ENCODE peak calls at places on chromosomes 16 and 17, in eight cellular contexts. T, E, G, A, P, C, D and Y are unnamed samples.

GRCh38 chr17:71127416-71127815 is 958.1 kb downstream of the KCNJ2 start:
- DNase-seq in T (no peak), E (no peak), G (no peak), A (no peak), P (no peak), C (no peak), D (no peak), Y (no peak)

GRCh38 chr16:65121870-65122723 is at the start of gene CDH11:
- DNase-seq in T (no peak), E (no peak), G (no peak), A (peak; percentile 92), P (peak; percentile 82), C (peak; percentile 93), D (no peak), Y (peak; percentile 91)

GRCh38 chr17:7989781-7990655 is 12.4 kb upstream of the GUCY2D start:
- DNase-seq in T (no peak), E (peak; percentile 95), G (peak; percentile 82), A (peak; percentile 86), P (peak; percentile 44), C (peak; percentile 75), D (peak; percentile 77), Y (peak; percentile 95)

GRCh38 chr16:74740795-74741304 is 33.8 kb downstream of the FA2H start:
- DNase-seq in T (no peak), E (no peak), G (no peak), A (no peak), P (no peak), C (peak; percentile 70), D (no peak), Y (no peak)

GRCh38 chr17:43169561-43170139 is 1.4 kb upstream of the NBR1 start:
- DNase-seq in T (no peak), E (peak; percentile 29), G (no peak), A (peak; percentile 17), P (peak; percentile 26), C (peak; percentile 83), D (no peak), Y (no peak)

GRCh38 chr16:88993006-88993787 is 16.2 kb upstream of the CBFA2T3 start:
- DNase-seq in T (no peak), E (no peak), G (no peak), A (peak; percentile 24), P (no peak), C (no peak), D (no peak), Y (no peak)

GRCh38 chr16:1459967-1460366 is 14.9 kb downstream of the CLCN7 start:
- DNase-seq in T (no peak), E (no peak), G (no peak), A (no peak), P (no peak), C (no peak), D (no peak), Y (no peak)

GRCh38 chr16:795580-796229 is 4.8 kb downstream of the GNG13 start:
- DNase-seq in T (no peak), E (no peak), G (no peak), A (no peak), P (no peak), C (no peak), D (no peak), Y (no peak)

DNA sequence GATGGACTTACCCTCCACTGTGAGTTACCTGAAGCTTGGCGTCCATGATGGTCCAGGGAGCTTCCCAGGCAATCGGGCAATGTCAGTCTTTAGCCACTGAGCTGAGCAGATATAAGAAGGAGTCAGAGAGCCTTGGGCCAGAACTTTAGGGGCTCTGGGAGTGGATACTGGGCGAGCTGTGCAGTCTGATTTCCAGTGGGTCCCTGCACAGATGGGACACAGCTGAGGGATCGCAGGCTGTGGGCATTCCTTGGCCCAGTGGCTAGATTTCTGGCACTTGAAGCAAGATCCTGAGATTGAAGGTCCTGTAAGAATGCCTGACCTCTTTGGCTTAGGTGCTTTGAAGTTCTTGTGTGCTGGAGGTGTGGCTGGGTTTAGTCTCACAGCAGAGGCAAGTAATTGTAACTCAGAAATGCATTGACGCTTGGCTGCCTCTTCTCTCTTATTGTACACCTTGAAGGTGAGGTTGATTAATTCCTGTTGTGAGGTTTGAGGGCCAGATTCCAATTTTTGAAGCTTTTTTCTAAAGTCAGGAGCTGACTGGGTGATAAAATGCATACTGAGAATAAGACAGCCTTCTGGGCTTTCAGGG is 2283.8 kb downstream of the TP53TG3F start:
- DNase-seq in T (peak; percentile 89), E (no peak), G (no peak), A (no peak), P (no peak), C (no peak), D (no peak), Y (peak; percentile 79)
- H3K9me3 ChIP-seq in T (no peaks in the 10 kb centered on the region), E (no peaks in the 10 kb centered on the region), G (peaks cover 11% of the 10 kb centered on the region), A (peaks cover 29% of the 10 kb centered on the region), P (peaks cover 14% of the 10 kb centered on the region), C (no peaks in the 10 kb centered on the region), D (peaks cover 10% of the 10 kb centered on the region), Y (no peaks in the 10 kb centered on the region)

GRCh38 chr17:82952019-82952418 is 112.2 kb upstream of the ZNF750 start:
- DNase-seq in T (no peak), E (no peak), G (no peak), A (no peak), P (no peak), C (no peak), D (no peak), Y (no peak)
- H3K9me3 ChIP-seq in T (peaks cover 6% of the 10 kb centered on the region), E (peaks cover 8% of the 10 kb centered on the region), G (no peaks in the 10 kb centered on the region), A (peaks cover 36% of the 10 kb centered on the region), P (peaks cover 43% of the 10 kb centered on the region), C (no peaks in the 10 kb centered on the region), D (no peaks in the 10 kb centered on the region), Y (no peaks in the 10 kb centered on the region)

GRCh38 chr16:50516890-50517289 is 31.3 kb upstream of the NKD1 start:
- DNase-seq in T (no peak), E (no peak), G (no peak), A (no peak), P (no peak), C (no peak), D (no peak), Y (no peak)

GRCh38 chr16:50517450-50518252 is 30.5 kb upstream of the NKD1 start:
- DNase-seq in T (peak; percentile 74), E (no peak), G (no peak), A (no peak), P (no peak), C (no peak), D (no peak), Y (no peak)

GRCh38 chr16:50516401-50516800 is 31.8 kb upstream of the NKD1 start:
- DNase-seq in T (no peak), E (no peak), G (no peak), A (no peak), P (no peak), C (no peak), D (no peak), Y (no peak)

GRCh38 chr16:50519001-50519400 is 29.2 kb upstream of the NKD1 start:
- DNase-seq in T (peak; percentile 16), E (no peak), G (no peak), A (no peak), P (no peak), C (no peak), D (no peak), Y (no peak)

GRCh38 chr16:50515218-50515617 is 33.0 kb upstream of the NKD1 start:
- DNase-seq in T (no peak), E (no peak), G (no peak), A (no peak), P (no peak), C (no peak), D (no peak), Y (no peak)
- H3K9me3 ChIP-seq in T (peaks cover 7% of the 10 kb centered on the region), E (no peaks in the 10 kb centered on the region), G (peaks cover 7% of the 10 kb centered on the region), A (peaks cover 8% of the 10 kb centered on the region), P (no peaks in the 10 kb centered on the region), C (no peaks in the 10 kb centered on the region), D (peaks cover 4% of the 10 kb centered on the region), Y (peaks cover 11% of the 10 kb centered on the region)

GRCh38 chr16:12728471-12728870 is 75.2 kb downstream of the CPPED1 start:
- DNase-seq in T (no peak), E (no peak), G (no peak), A (no peak), P (no peak), C (no peak), D (no peak), Y (no peak)
- H3K9me3 ChIP-seq in T (peaks cover 12% of the 10 kb centered on the region), E (no peaks in the 10 kb centered on the region), G (no peaks in the 10 kb centered on the region), A (no peaks in the 10 kb centered on the region), P (peaks cover 1% of the 10 kb centered on the region), C (no peaks in the 10 kb centered on the region), D (peaks cover 5% of the 10 kb centered on the region), Y (peaks cover 14% of the 10 kb centered on the region)

GRCh38 chr17:21674242-21674731 is 18.0 kb upstream of the KCNJ18 start:
- DNase-seq in T (peak; percentile 97), E (no peak), G (no peak), A (no peak), P (no peak), C (no peak), D (no peak), Y (no peak)
- H3K9me3 ChIP-seq in T (no peaks in the 10 kb centered on the region), E (peaks cover 2% of the 10 kb centered on the region), G (no peaks in the 10 kb centered on the region), A (peaks cover 27% of the 10 kb centered on the region), P (peaks cover 53% of the 10 kb centered on the region), C (no peaks in the 10 kb centered on the region), D (no peaks in the 10 kb centered on the region), Y (no peaks in the 10 kb centered on the region)

DNA sequence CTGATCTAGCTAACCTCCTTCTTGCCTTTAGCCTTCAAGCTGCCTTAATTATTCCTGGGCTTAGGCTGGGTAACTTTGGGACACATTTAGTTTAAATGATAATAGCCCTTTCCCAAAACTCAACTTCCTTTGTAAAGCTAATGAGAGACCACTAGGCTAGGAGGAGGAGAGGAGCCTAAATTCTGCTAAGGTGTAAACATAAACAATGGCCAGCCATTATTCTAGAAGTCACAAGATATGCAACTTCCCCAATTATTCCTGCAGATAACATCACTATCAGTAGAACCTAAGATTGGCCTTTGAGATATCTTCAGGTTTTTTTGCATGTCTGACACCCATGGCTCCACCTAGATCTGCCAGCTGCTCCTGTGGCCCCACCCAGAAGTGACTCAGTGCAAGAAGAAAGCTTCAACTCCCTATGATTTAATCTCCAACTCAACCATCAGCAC is 131.2 kb upstream of the FAM20A start:
- DNase-seq in T (no peak), E (no peak), G (no peak), A (no peak), P (no peak), C (peak; percentile 35), D (no peak), Y (no peak)
- H3K9me3 ChIP-seq in T (no peaks in the 10 kb centered on the region), E (peaks cover 2% of the 10 kb centered on the region), G (no peaks in the 10 kb centered on the region), A (peaks cover 3% of the 10 kb centered on the region), P (no peaks in the 10 kb centered on the region), C (no peaks in the 10 kb centered on the region), D (no peaks in the 10 kb centered on the region), Y (no peaks in the 10 kb centered on the region)

DNA sequence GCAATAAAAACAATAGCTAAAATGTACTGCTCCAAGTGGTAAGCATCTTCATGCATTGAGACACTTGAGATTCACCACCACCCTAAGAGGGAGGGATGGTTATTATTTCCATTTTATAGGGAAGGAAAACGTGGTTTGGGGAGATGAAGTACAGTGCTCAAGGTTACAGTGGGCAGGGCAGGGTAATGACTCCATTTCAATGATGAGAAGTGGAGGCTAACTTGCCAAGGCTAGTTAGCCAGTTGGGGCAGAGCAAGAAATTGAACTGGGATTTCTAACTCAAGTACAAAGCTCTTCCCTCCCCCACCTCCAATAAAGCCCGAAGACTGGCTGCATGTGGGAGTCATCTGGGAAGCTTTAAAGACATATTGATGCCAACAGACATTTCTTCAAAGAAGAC is 6.3 kb upstream of the SPACA3 start:
- DNase-seq in T (no peak), E (no peak), G (no peak), A (no peak), P (no peak), C (no peak), D (no peak), Y (no peak)
- H3K9me3 ChIP-seq in T (peaks cover 5% of the 10 kb centered on the region), E (no peaks in the 10 kb centered on the region), G (peaks cover 3% of the 10 kb centered on the region), A (no peaks in the 10 kb centered on the region), P (peaks cover 3% of the 10 kb centered on the region), C (no peaks in the 10 kb centered on the region), D (no peaks in the 10 kb centered on the region), Y (peaks cover 18% of the 10 kb centered on the region)

GRCh38 chr17:6772016-6772415 is 4.0 kb upstream of the FBXO39 start:
- DNase-seq in T (no peak), E (no peak), G (no peak), A (no peak), P (no peak), C (no peak), D (no peak), Y (no peak)

GRCh38 chr17:6768447-6768846 is 7.6 kb upstream of the FBXO39 start:
- DNase-seq in T (no peak), E (no peak), G (no peak), A (no peak), P (no peak), C (no peak), D (no peak), Y (no peak)
- H3K9me3 ChIP-seq in T (peaks cover 9% of the 10 kb centered on the region), E (no peaks in the 10 kb centered on the region), G (peaks cover 14% of the 10 kb centered on the region), A (peaks cover 12% of the 10 kb centered on the region), P (peaks cover 3% of the 10 kb centered on the region), C (no peaks in the 10 kb centered on the region), D (no peaks in the 10 kb centered on the region), Y (peaks cover 53% of the 10 kb centered on the region)